ENCODE peak calls at places on chromosome X, in nine cellular contexts. Q is stimulated activated CD4-positive, alpha-beta T cell treated with anti-CD3 and anti-CD28 coated beads, Interleukin-12 subunit alpha, Interleukin-12 subunit beta, amount 100 ng/mL, for 4 hours; U is mesenteric fat pad; X is adipocyte; H is AG10803; Y is SK-N-DZ; J is EL; S is MG63; V is SJSA1. F is an unnamed sample.

GRCh38 chrX:1213971-1214370 is 1.5 kb upstream of the CRLF2 start:
- DNase-seq in X (no peak), S (no peak), V (no peak), Q (no peak), U (peak), J (no peak), Y (no peak), H (no peak), F (no peak)

GRCh38 chrX:13495232-13495631 is 74.2 kb upstream of the EGFL6 start:
- DNase-seq in Y (no peak), X (no peak), Q (no peak), V (no peak), H (no peak), J (no peak), S (no peak), U (no peak), F (no peak)

GRCh38 chrX:16604300-16604699 is 45.7 kb upstream of the S100G start:
- DNase-seq in Q (no peak), Y (no peak), S (no peak), U (no peak), V (no peak), H (no peak), J (no peak), X (no peak), F (no peak)

GRCh38 chrX:153473126-153473525 is 2.8 kb upstream of the HAUS7 start:
- DNase-seq in Y (no peak), S (no peak), U (no peak), V (no peak), J (no peak), H (no peak), Q (no peak), X (no peak), F (no peak)

GRCh38 chrX:4690516-4690915 is 977.1 kb upstream of the PRKX start:
- DNase-seq in Y (no peak), U (no peak), Q (no peak), J (no peak), S (no peak), V (no peak), X (no peak), H (no peak), F (no peak)

GRCh38 chrX:48695925-48696300 is 621 bp upstream of the SUV39H1 start:
- DNase-seq in J (no peak), V (no peak), Q (no peak), U (no peak), X (no peak), Y (peak), H (no peak), S (no peak), F (no peak)

GRCh38 chrX:134636859-134637258 is 21.4 kb downstream of the PLAC1 start:
- DNase-seq in U (no peak), Y (no peak), X (peak), Q (no peak), H (peak), S (no peak), J (no peak), V (no peak), F (peak)

GRCh38 chrX:77937291-77937690 is 26.8 kb downstream of the ATP7A start:
- DNase-seq in X (peak), Y (no peak), S (no peak), V (no peak), U (no peak), J (peak), H (no peak), Q (no peak), F (no peak)

GRCh38 chrX:120774611-120775010 is 101.1 kb downstream of the CT47B1 start:
- DNase-seq in H (no peak), Q (no peak), V (no peak), Y (no peak), J (no peak), S (no peak), X (no peak), U (no peak), F (no peak)

GRCh38 chrX:103464071-103464773 is 55.1 kb downstream of the RAB40A start:
- DNase-seq in Y (no peak), X (peak), S (peak), U (no peak), H (peak), J (peak), V (no peak), Q (no peak), F (no peak)

GRCh38 chrX:130082244-130083106 is 27.8 kb downstream of the ELF4 start:
- DNase-seq in U (no peak), Y (no peak), J (no peak), Q (peak), H (peak), S (no peak), V (peak), X (no peak), F (no peak)

GRCh38 chrX:155874571-155875244 is 6.4 kb upstream of the VAMP7 start:
- DNase-seq in X (no peak), U (no peak), V (no peak), S (no peak), Q (no peak), J (peak), Y (no peak), H (peak), F (no peak)

GRCh38 chrX:104310657-104311056 is 55.9 kb upstream of the ESX1 start:
- DNase-seq in U (no peak), V (no peak), H (no peak), X (no peak), Q (no peak), S (no peak), J (no peak), Y (no peak), F (no peak)

GRCh38 chrX:103056902-103057301 is 7.1 kb downstream of the BEX1 start:
- DNase-seq in V (no peak), U (no peak), Y (no peak), H (no peak), S (no peak), Q (no peak), J (no peak), X (no peak), F (no peak)

GRCh38 chrX:136810493-136810892 is 29.8 kb upstream of the ARHGEF6 start:
- DNase-seq in Q (no peak), U (no peak), H (no peak), Y (no peak), J (no peak), V (no peak), S (no peak), X (no peak), F (no peak)

GRCh38 chrX:16188687-16189086 is 21.4 kb downstream of the MAGEB17 start:
- DNase-seq in H (peak), Q (no peak), S (no peak), V (no peak), J (peak), U (no peak), Y (no peak), X (peak), F (no peak)

GRCh38 chrX:77347572-77347971 is 99.6 kb upstream of the FGF16 start:
- DNase-seq in Q (no peak), S (peak), V (no peak), Y (no peak), J (no peak), H (no peak), X (no peak), U (no peak), F (no peak)

GRCh38 chrX:29295987-29296680 is 708.9 kb downstream of the IL1RAPL1 start:
- DNase-seq in J (no peak), U (no peak), X (peak), Q (no peak), S (no peak), H (peak), Y (no peak), V (no peak), F (no peak)

GRCh38 chrX:96889726-96890125 is 6.0 kb downstream of the RPA4 start:
- DNase-seq in Q (no peak), S (no peak), X (no peak), V (no peak), Y (no peak), J (no peak), H (peak), U (no peak), F (no peak)

GRCh38 chrX:22357621-22358020 is 84.9 kb downstream of the CBLL2 start:
- DNase-seq in H (no peak), Q (no peak), X (no peak), J (no peak), U (no peak), S (no peak), V (no peak), Y (no peak), F (no peak)

GRCh38 chrX:50838820-50839600 is 25.0 kb upstream of the SHROOM4 start:
- DNase-seq in H (peak), Q (no peak), U (no peak), Y (no peak), S (no peak), V (no peak), X (peak), J (no peak), F (no peak)

GRCh38 chrX:151359931-151360871 is 36.8 kb upstream of the VMA21 start:
- DNase-seq in S (no peak), J (peak), H (peak), Y (peak), U (no peak), Q (peak), V (peak), X (peak), F (no peak)

GRCh38 chrX:153970398-153971123 is 1.1 kb downstream of the HCFC1 start:
- DNase-seq in V (peak), S (peak), X (peak), H (peak), Y (peak), J (peak), U (no peak), Q (no peak), F (peak)

GRCh38 chrX:55144697-55145096 is 55.9 kb downstream of the PAGE2 start:
- DNase-seq in Q (no peak), S (no peak), X (no peak), J (no peak), H (no peak), U (no peak), Y (no peak), V (no peak), F (no peak)

GRCh38 chrX:49999048-49999447 is 76.7 kb downstream of the CLCN5 start:
- DNase-seq in X (no peak), Y (no peak), V (no peak), J (no peak), U (no peak), S (no peak), Q (no peak), H (peak), F (no peak)

GRCh38 chrX:44698328-44698727 is 145.5 kb upstream of the DUSP21 start:
- DNase-seq in U (no peak), H (no peak), S (no peak), Q (no peak), Y (no peak), X (no peak), J (no peak), V (no peak), F (no peak)

GRCh38 chrX:41655101-41655500 is 33.7 kb upstream of the GPR34 start:
- DNase-seq in S (no peak), Q (no peak), H (no peak), V (no peak), Y (no peak), X (no peak), U (no peak), J (no peak), F (no peak)

GRCh38 chrX:116317409-116317808 is 119.0 kb upstream of the SLC6A14 start:
- DNase-seq in Q (no peak), J (peak), U (peak), X (peak), Y (peak), S (no peak), V (peak), H (peak), F (peak)

GRCh38 chrX:24900234-24900633 is 115.5 kb downstream of the ARX start:
- DNase-seq in U (no peak), J (no peak), H (no peak), Y (no peak), X (no peak), S (no peak), V (no peak), Q (no peak), F (no peak)

GRCh38 chrX:153522259-153522658 is 4.8 kb downstream of the ATP2B3 start:
- DNase-seq in U (no peak), V (no peak), S (no peak), H (no peak), J (no peak), X (no peak), Y (no peak), Q (no peak), F (no peak)